ENCODE peak calls at places on chromosome 2, in ten cellular contexts. H, B, U, D, V, E, K, S, L and O are unnamed samples. For H3K4me1, the result is how much of the 10 kb centered on the place peaks cover.

GRCh38 chr2:149885946-149886345 is 298.4 kb upstream of the MMADHC start:
- DNase-seq in H (no peak), B (no peak), U (peak), D (no peak), V (no peak), E (no peak), K (no peak), S (peak), L (no peak), O (no peak)

GRCh38 chr2:175275499-175275898 is 94.0 kb upstream of the ATP5MC3 start:
- DNase-seq in H (no peak), B (no peak), U (no peak), D (no peak), V (no peak), E (no peak), K (no peak), S (no peak), L (no peak), O (no peak)

GRCh38 chr2:98876741-98877140 is 59.3 kb downstream of the CRACDL start:
- DNase-seq in H (no peak), B (no peak), U (no peak), D (no peak), V (no peak), E (no peak), K (no peak), S (no peak), L (no peak), O (no peak)

GRCh38 chr2:27281855-27282559 is at the start of gene TRIM54:
- DNase-seq in H (no peak), B (no peak), U (no peak), D (no peak), V (no peak), E (peak), K (no peak), S (no peak), L (peak), O (no peak)

GRCh38 chr2:97848347-97848746 is 135.0 kb downstream of the ZAP70 start:
- DNase-seq in H (no peak), B (no peak), U (no peak), D (no peak), V (no peak), E (no peak), K (no peak), S (peak), L (no peak), O (no peak)

GRCh38 chr2:67318966-67319590 is 78.1 kb upstream of the ETAA1 start:
- DNase-seq in H (no peak), B (no peak), U (no peak), D (no peak), V (no peak), E (peak), K (no peak), S (no peak), L (no peak), O (no peak)

GRCh38 chr2:106174056-106174455 is 20.0 kb downstream of the UXS1 start:
- DNase-seq in H (no peak), B (no peak), U (no peak), D (no peak), V (no peak), E (no peak), K (no peak), S (no peak), L (no peak), O (no peak)

GRCh38 chr2:234363011-234363487 is 133.8 kb downstream of the ARL4C start:
- DNase-seq in H (no peak), B (no peak), U (no peak), D (peak), V (no peak), E (no peak), K (peak), S (no peak), L (no peak), O (no peak)

DNA sequence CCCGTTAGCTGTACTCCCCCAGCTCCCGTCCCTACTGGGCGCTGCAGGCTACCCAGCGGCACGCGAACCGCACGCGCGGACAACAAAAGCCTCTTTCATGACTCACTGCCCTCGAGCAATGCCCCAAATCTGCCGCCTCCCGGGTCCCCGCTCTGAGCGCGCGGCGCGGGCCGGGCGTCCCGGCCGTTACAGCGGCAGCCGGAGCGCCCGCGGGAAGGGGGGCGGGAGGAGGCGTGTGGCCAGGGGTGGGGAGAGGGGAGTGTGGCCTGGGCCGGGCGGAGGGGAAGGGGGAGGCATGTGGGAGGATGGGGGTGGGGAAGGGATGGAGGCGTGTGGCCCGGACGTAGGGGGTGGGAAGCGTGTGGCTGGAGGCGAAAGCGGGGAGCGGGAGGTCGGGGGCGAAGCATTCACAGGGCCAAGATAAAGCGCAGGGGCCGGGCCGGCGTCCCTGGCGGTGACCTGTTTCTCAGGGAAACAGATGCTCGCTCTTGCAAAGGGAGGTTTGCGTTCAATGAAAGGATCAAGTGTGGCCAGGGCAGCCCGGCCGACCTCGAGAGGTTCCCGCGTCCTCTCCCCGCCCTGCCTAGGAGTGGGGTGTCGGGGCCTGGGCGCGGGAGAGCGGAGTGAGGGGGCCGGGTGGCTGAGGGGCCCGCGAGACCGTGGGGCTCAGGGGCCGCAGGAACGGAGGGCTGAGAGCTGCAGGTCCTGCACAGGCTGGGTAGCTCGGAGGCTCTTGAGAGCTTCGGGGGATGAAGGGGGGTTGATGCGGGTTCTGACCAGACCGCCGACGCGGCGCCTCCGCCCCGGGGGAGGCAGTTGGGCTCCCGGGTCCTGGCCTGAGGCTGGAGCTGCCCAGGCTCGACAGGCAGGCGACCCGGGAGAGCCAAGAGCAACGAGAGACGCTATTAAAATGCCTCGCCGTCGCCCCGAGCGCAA is 3.5 kb upstream of the NEUROD1 start:
- DNase-seq in H (no peak), B (no peak), U (peak), D (peak), V (no peak), E (peak), K (peak), S (peak), L (no peak), O (no peak)
- H3K4me1 ChIP-seq in H (under half), B (under half), U (under half), D (under half), V (under half), E (under half), K (under half), S (under half), L (under half), O (half or more)

GRCh38 chr2:240455719-240456606 is 20.5 kb downstream of the GPC1 start:
- DNase-seq in H (peak), B (peak), U (no peak), D (no peak), V (no peak), E (no peak), K (no peak), S (no peak), L (no peak), O (no peak)
- H3K4me1 ChIP-seq in H (under half), B (under half), U (under half), D (under half), V (under half), E (under half), K (half or more), S (half or more), L (under half), O (under half)

GRCh38 chr2:170288859-170289258 is 110.9 kb downstream of the MYO3B start:
- DNase-seq in H (no peak), B (no peak), U (no peak), D (no peak), V (no peak), E (no peak), K (no peak), S (no peak), L (no peak), O (no peak)
- H3K4me1 ChIP-seq in H (under half), B (under half), U (under half), D (under half), V (under half), E (under half), K (under half), S (under half), L (under half), O (under half)

GRCh38 chr2:119692954-119693353 is 14.0 kb downstream of the TMEM177 start:
- DNase-seq in H (no peak), B (no peak), U (no peak), D (no peak), V (no peak), E (no peak), K (no peak), S (no peak), L (no peak), O (peak)

GRCh38 chr2:119691651-119692245 is 12.7 kb downstream of the TMEM177 start:
- DNase-seq in H (no peak), B (no peak), U (no peak), D (no peak), V (no peak), E (no peak), K (no peak), S (no peak), L (no peak), O (peak)

GRCh38 chr2:119691189-119691588 is 12.2 kb downstream of the TMEM177 start:
- DNase-seq in H (no peak), B (no peak), U (no peak), D (no peak), V (no peak), E (no peak), K (no peak), S (no peak), L (no peak), O (no peak)

GRCh38 chr2:119692310-119692709 is 13.3 kb downstream of the TMEM177 start:
- DNase-seq in H (no peak), B (no peak), U (no peak), D (no peak), V (no peak), E (no peak), K (no peak), S (no peak), L (no peak), O (peak)

DNA sequence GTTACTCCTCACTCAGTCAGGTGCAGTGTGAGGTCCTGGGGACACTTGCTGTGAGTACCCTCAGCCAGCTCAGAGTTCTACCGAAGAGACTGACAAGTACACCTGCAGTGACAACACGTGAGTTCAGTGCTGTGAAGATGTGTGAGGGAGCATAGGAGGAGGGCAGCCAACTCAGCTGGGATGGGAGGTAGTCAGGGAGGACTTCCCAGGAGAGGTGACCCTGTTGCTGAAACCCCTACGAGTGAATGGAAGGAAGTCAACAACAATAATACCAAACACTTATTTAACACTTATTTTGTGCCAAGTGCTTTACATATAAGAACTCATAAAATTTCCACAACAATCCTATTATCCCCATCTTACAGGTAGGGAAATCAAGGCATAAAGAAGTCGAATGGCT is 10.2 kb downstream of the TMEM177 start:
- DNase-seq in H (peak), B (no peak), U (no peak), D (no peak), V (no peak), E (no peak), K (no peak), S (no peak), L (no peak), O (peak)
- H3K4me1 ChIP-seq in H (under half), B (under half), U (under half), D (under half), V (under half), E (under half), K (under half), S (under half), L (under half), O (under half)

GRCh38 chr2:227503433-227504406 is 31.8 kb downstream of the AGFG1 start:
- DNase-seq in H (peak), B (no peak), U (no peak), D (peak), V (no peak), E (peak), K (no peak), S (peak), L (peak), O (no peak)

GRCh38 chr2:227509086-227509485 is 37.1 kb downstream of the AGFG1 start:
- DNase-seq in H (no peak), B (no peak), U (no peak), D (no peak), V (no peak), E (no peak), K (no peak), S (no peak), L (no peak), O (no peak)

GRCh38 chr2:227508001-227508400 is 36.0 kb downstream of the AGFG1 start:
- DNase-seq in H (no peak), B (no peak), U (no peak), D (no peak), V (no peak), E (no peak), K (no peak), S (no peak), L (no peak), O (no peak)

GRCh38 chr2:227504700-227505099 is 32.7 kb downstream of the AGFG1 start:
- DNase-seq in H (no peak), B (no peak), U (no peak), D (no peak), V (no peak), E (no peak), K (no peak), S (no peak), L (no peak), O (no peak)

GRCh38 chr2:227506456-227506855 is 34.5 kb downstream of the AGFG1 start:
- DNase-seq in H (no peak), B (no peak), U (no peak), D (no peak), V (no peak), E (no peak), K (no peak), S (no peak), L (no peak), O (no peak)
- H3K4me1 ChIP-seq in H (under half), B (under half), U (under half), D (under half), V (under half), E (under half), K (under half), S (under half), L (half or more), O (half or more)

GRCh38 chr2:166764216-166764615 is 124.1 kb upstream of the XIRP2 start:
- DNase-seq in H (no peak), B (no peak), U (no peak), D (no peak), V (no peak), E (no peak), K (peak), S (no peak), L (no peak), O (no peak)

GRCh38 chr2:166765141-166765540 is 123.1 kb upstream of the XIRP2 start:
- DNase-seq in H (no peak), B (no peak), U (no peak), D (no peak), V (no peak), E (peak), K (no peak), S (peak), L (no peak), O (no peak)

GRCh38 chr2:166766220-166766619 is 122.1 kb upstream of the XIRP2 start:
- DNase-seq in H (peak), B (no peak), U (no peak), D (no peak), V (no peak), E (no peak), K (no peak), S (no peak), L (no peak), O (no peak)

GRCh38 chr2:166764702-166765101 is 123.6 kb upstream of the XIRP2 start:
- DNase-seq in H (no peak), B (no peak), U (no peak), D (no peak), V (no peak), E (no peak), K (no peak), S (no peak), L (no peak), O (no peak)

GRCh38 chr2:166762746-166763145 is 125.5 kb upstream of the XIRP2 start:
- DNase-seq in H (no peak), B (no peak), U (no peak), D (no peak), V (no peak), E (no peak), K (no peak), S (no peak), L (no peak), O (no peak)
- H3K4me1 ChIP-seq in H (under half), B (under half), U (under half), D (under half), V (under half), E (under half), K (under half), S (under half), L (under half), O (under half)

GRCh38 chr2:144749188-144749587 is 229.3 kb upstream of the ZEB2 start:
- DNase-seq in H (no peak), B (no peak), U (no peak), D (no peak), V (no peak), E (no peak), K (no peak), S (no peak), L (no peak), O (no peak)
- H3K4me1 ChIP-seq in H (under half), B (under half), U (under half), D (under half), V (under half), E (under half), K (under half), S (under half), L (under half), O (under half)

GRCh38 chr2:240933048-240933965 is 27.2 kb downstream of the CROCC2 start:
- DNase-seq in H (peak), B (peak), U (no peak), D (no peak), V (peak), E (no peak), K (no peak), S (no peak), L (peak), O (peak)

GRCh38 chr2:240933966-240934700 is 28.0 kb downstream of the CROCC2 start:
- DNase-seq in H (peak), B (peak), U (no peak), D (no peak), V (peak), E (no peak), K (no peak), S (no peak), L (peak), O (peak)

GRCh38 chr2:240932001-240932723 is 26.0 kb downstream of the CROCC2 start:
- DNase-seq in H (peak), B (peak), U (no peak), D (no peak), V (peak), E (no peak), K (no peak), S (no peak), L (peak), O (peak)

GRCh38 chr2:240931319-240931949 is 25.3 kb downstream of the CROCC2 start:
- DNase-seq in H (peak), B (no peak), U (no peak), D (no peak), V (peak), E (no peak), K (no peak), S (no peak), L (peak), O (peak)

GRCh38 chr2:240932724-240933047 is 26.6 kb downstream of the CROCC2 start:
- DNase-seq in H (peak), B (no peak), U (no peak), D (no peak), V (no peak), E (no peak), K (no peak), S (no peak), L (no peak), O (peak)
- H3K4me1 ChIP-seq in H (under half), B (under half), U (under half), D (under half), V (under half), E (under half), K (under half), S (under half), L (under half), O (under half)

GRCh38 chr2:215918901-215919585 is 94.3 kb downstream of the MREG start:
- DNase-seq in H (no peak), B (no peak), U (no peak), D (peak), V (no peak), E (no peak), K (no peak), S (no peak), L (no peak), O (no peak)
- H3K4me1 ChIP-seq in H (under half), B (under half), U (under half), D (under half), V (under half), E (under half), K (under half), S (under half), L (under half), O (under half)